ENCODE peak calls at places on chromosomes 1 and 21, in four cellular contexts. One of them, this sample, is unnamed.

GRCh38 chr1:7234471-7234755 is 449.2 kb downstream of the CAMTA1 start:
- DNase-seq in astrocyte: no peak
- DNase-seq in GM23338: no peak
- DNase-seq in fibroblast of lung: no peak
- DNase-seq in this sample: no peak

GRCh38 chr1:180233191-180234011 is 3.3 kb downstream of the LHX4 start:
- DNase-seq in astrocyte: no peak
- DNase-seq in fibroblast of lung: no peak
- DNase-seq in GM23338: no peak
- DNase-seq in this sample: no peak

GRCh38 chr1:153933420-153933819 is 10.6 kb upstream of the GATAD2B start:
- DNase-seq in astrocyte: no peak
- DNase-seq in fibroblast of lung: no peak
- DNase-seq in GM23338: no peak
- DNase-seq in this sample: no peak

GRCh38 chr1:192579319-192579738 is 3.8 kb downstream of the RGS1 start:
- DNase-seq in astrocyte: no peak
- DNase-seq in fibroblast of lung: peak; percentile 53
- DNase-seq in GM23338: peak; percentile 24
- DNase-seq in this sample: peak; percentile 35

GRCh38 chr1:236122176-236122575 is 20.2 kb upstream of the GPR137B start:
- DNase-seq in GM23338: no peak
- DNase-seq in astrocyte: no peak
- DNase-seq in fibroblast of lung: no peak
- DNase-seq in this sample: no peak

GRCh38 chr1:200892546-200892945 is 2.2 kb upstream of the INAVA start:
- DNase-seq in fibroblast of lung: no peak
- DNase-seq in GM23338: peak; percentile 63
- DNase-seq in astrocyte: no peak
- DNase-seq in this sample: no peak

GRCh38 chr1:167305705-167306277 is 85.1 kb downstream of the POU2F1 start:
- DNase-seq in GM23338: no peak
- DNase-seq in fibroblast of lung: no peak
- DNase-seq in astrocyte: no peak
- DNase-seq in this sample: peak; percentile 61

GRCh38 chr1:9280015-9280860 is 12.5 kb upstream of the SPSB1 start:
- DNase-seq in fibroblast of lung: peak; percentile 89
- DNase-seq in GM23338: peak; percentile 43
- DNase-seq in astrocyte: peak; percentile 91
- DNase-seq in this sample: peak; percentile 84

GRCh38 chr21:28431527-28432200 is 561.0 kb downstream of the LTN1 start:
- DNase-seq in GM23338: no peak
- DNase-seq in fibroblast of lung: no peak
- DNase-seq in astrocyte: no peak
- DNase-seq in this sample: no peak

GRCh38 chr1:50275564-50275963 is 147.7 kb downstream of the DMRTA2 start:
- DNase-seq in GM23338: peak; percentile 81
- DNase-seq in fibroblast of lung: no peak
- DNase-seq in astrocyte: no peak
- DNase-seq in this sample: no peak

GRCh38 chr1:54274881-54275280 is 74.9 kb downstream of the MRPL37 start:
- DNase-seq in GM23338: no peak
- DNase-seq in astrocyte: no peak
- DNase-seq in fibroblast of lung: no peak
- DNase-seq in this sample: no peak

GRCh38 chr21:44067011-44067839 is 40.0 kb upstream of the PWP2 start:
- DNase-seq in GM23338: no peak
- DNase-seq in astrocyte: no peak
- DNase-seq in fibroblast of lung: no peak
- DNase-seq in this sample: no peak

GRCh38 chr1:17643861-17644703 is 104.6 kb downstream of the ARHGEF10L start:
- DNase-seq in GM23338: peak; percentile 24
- DNase-seq in astrocyte: no peak
- DNase-seq in fibroblast of lung: no peak
- DNase-seq in this sample: no peak

GRCh38 chr1:201190624-201191051 is at the start of gene IGFN1:
- DNase-seq in GM23338: peak; percentile 47
- DNase-seq in fibroblast of lung: no peak
- DNase-seq in astrocyte: no peak
- DNase-seq in this sample: no peak

GRCh38 chr1:21906173-21907078 is 30.7 kb downstream of the HSPG2 start:
- DNase-seq in fibroblast of lung: peak; percentile 51
- DNase-seq in astrocyte: no peak
- DNase-seq in GM23338: no peak
- DNase-seq in this sample: peak; percentile 30

GRCh38 chr1:46065405-46065804 is 67.0 kb downstream of the PIK3R3 start:
- DNase-seq in astrocyte: no peak
- DNase-seq in GM23338: peak; percentile 17
- DNase-seq in fibroblast of lung: no peak
- DNase-seq in this sample: peak; percentile 27

GRCh38 chr1:91099746-91100621 is 78.1 kb upstream of the ZNF644 start:
- DNase-seq in fibroblast of lung: no peak
- DNase-seq in astrocyte: peak; percentile 35
- DNase-seq in GM23338: no peak
- DNase-seq in this sample: peak; percentile 63

GRCh38 chr1:220786057-220786336 is 716 bp upstream of the MTARC1 start:
- DNase-seq in fibroblast of lung: no peak
- DNase-seq in GM23338: no peak
- DNase-seq in astrocyte: no peak
- DNase-seq in this sample: no peak

GRCh38 chr1:234536756-234537155 is 57.8 kb upstream of the TARBP1 start:
- DNase-seq in astrocyte: no peak
- DNase-seq in fibroblast of lung: no peak
- DNase-seq in GM23338: no peak
- DNase-seq in this sample: no peak

GRCh38 chr1:44777547-44777946 is 2.2 kb downstream of the RPS8 start:
- DNase-seq in GM23338: no peak
- DNase-seq in fibroblast of lung: no peak
- DNase-seq in astrocyte: no peak
- DNase-seq in this sample: no peak
- H3K36me3 ChIP-seq in GM23338: peaks cover 37% of the 10 kb centered on the region
- H3K36me3 ChIP-seq in fibroblast of lung: peaks cover 22% of the 10 kb centered on the region
- H3K36me3 ChIP-seq in astrocyte: peaks cover 27% of the 10 kb centered on the region
- H3K36me3 ChIP-seq in this sample: peaks cover 28% of the 10 kb centered on the region

GRCh38 chr1:208272713-208273112 is 28.5 kb upstream of the PLXNA2 start:
- DNase-seq in GM23338: no peak
- DNase-seq in astrocyte: no peak
- DNase-seq in fibroblast of lung: no peak
- DNase-seq in this sample: no peak
- H3K4me3 ChIP-seq in GM23338: no peak overlapping the region
- H3K4me3 ChIP-seq in astrocyte: no peak overlapping the region
- H3K4me3 ChIP-seq in fibroblast of lung: no peak overlapping the region
- H3K4me3 ChIP-seq in this sample: no peak overlapping the region

GRCh38 chr1:33327587-33328325 is 6.9 kb upstream of the A3GALT2 start:
- DNase-seq in fibroblast of lung: peak; percentile 98
- DNase-seq in GM23338: no peak
- DNase-seq in astrocyte: peak; percentile 100
- DNase-seq in this sample: peak; percentile 90
- H3K36me3 ChIP-seq in fibroblast of lung: peaks cover 63% of the 10 kb centered on the region
- H3K36me3 ChIP-seq in GM23338: no peaks in the 10 kb centered on the region
- H3K36me3 ChIP-seq in astrocyte: peaks cover 91% of the 10 kb centered on the region
- H3K36me3 ChIP-seq in this sample: peaks cover 63% of the 10 kb centered on the region

GRCh38 chr1:228429007-228429406 is 12.3 kb upstream of the TRIM17 start:
- DNase-seq in GM23338: no peak
- DNase-seq in fibroblast of lung: no peak
- DNase-seq in astrocyte: no peak
- DNase-seq in this sample: no peak
- H3K4me3 ChIP-seq in GM23338: no peak overlapping the region
- H3K4me3 ChIP-seq in fibroblast of lung: no peak overlapping the region
- H3K4me3 ChIP-seq in astrocyte: no peak overlapping the region
- H3K4me3 ChIP-seq in this sample: no peak overlapping the region

DNA sequence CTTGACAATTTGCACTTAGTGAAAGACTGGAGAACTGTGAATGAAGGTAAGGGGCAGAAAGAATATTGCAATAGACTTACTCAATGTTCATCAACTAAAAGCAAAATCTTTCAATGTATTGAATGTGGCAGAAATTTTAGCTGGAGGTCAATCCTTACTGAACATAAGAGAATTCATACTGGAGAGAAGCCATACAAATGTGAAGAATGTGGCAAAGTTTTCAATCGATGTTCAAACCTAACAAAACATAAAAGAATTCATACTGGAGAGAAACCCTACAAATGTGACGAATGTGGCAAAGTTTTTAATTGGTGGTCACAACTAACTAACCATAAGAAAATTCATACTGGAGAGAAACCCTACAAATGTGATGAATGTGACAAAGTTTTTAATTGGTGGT is 80.7 kb downstream of the JMJD4 start:
- DNase-seq in GM23338: no peak
- DNase-seq in astrocyte: no peak
- DNase-seq in fibroblast of lung: peak; percentile 2
- DNase-seq in this sample: no peak
- H3K36me3 ChIP-seq in GM23338: peaks cover 74% of the 10 kb centered on the region
- H3K36me3 ChIP-seq in astrocyte: peaks cover 7% of the 10 kb centered on the region
- H3K36me3 ChIP-seq in fibroblast of lung: no peaks in the 10 kb centered on the region
- H3K36me3 ChIP-seq in this sample: peaks cover 1% of the 10 kb centered on the region

GRCh38 chr1:230104395-230105244 is 37.6 kb downstream of the GALNT2 start:
- DNase-seq in GM23338: peak; percentile 45
- DNase-seq in fibroblast of lung: peak; percentile 99
- DNase-seq in astrocyte: peak; percentile 100
- DNase-seq in this sample: peak; percentile 100
- H3K4me3 ChIP-seq in GM23338: no peak overlapping the region
- H3K4me3 ChIP-seq in fibroblast of lung: no peak overlapping the region
- H3K4me3 ChIP-seq in astrocyte: peak overlapping the region; percentile 37
- H3K4me3 ChIP-seq in this sample: no peak overlapping the region

This sample was measured in bronchial epithelial cell.